ENCODE peak calls at places on chromosomes 12 and 14, in seven cellular contexts. X is mesendoderm, H is IMR-90, F is H1, M is H9, J is neuronal stem cell, P is trophoblast cell. R is an unnamed sample.

GRCh38 chr12:53352331-53353258 is 16.4 kb upstream of the SP7 start:
- DNase-seq in X (peak), H (peak), F (no peak), M (peak), J (peak), P (peak), R (peak)

GRCh38 chr14:51176819-51177218 is 63.2 kb upstream of the TMX1 start:
- DNase-seq in X (no peak), H (no peak), F (no peak), M (no peak), J (no peak), P (no peak), R (no peak)

GRCh38 chr14:100882026-100882967 is 21.2 kb downstream of the RTL1 start:
- DNase-seq in X (no peak), H (no peak), F (no peak), M (no peak), J (no peak), P (no peak), R (no peak)

GRCh38 chr14:104751539-104752337 is 1.2 kb upstream of the SIVA1 start:
- DNase-seq in X (no peak), H (no peak), F (no peak), M (no peak), J (no peak), P (no peak), R (no peak)

GRCh38 chr14:37939442-37940028 is 268.2 kb upstream of the SSTR1 start:
- DNase-seq in X (no peak), H (no peak), F (no peak), M (no peak), J (no peak), P (no peak), R (no peak)

GRCh38 chr12:103924761-103925641 is 5.2 kb upstream of the HSP90B1 start:
- DNase-seq in X (peak), H (peak), F (no peak), M (no peak), J (no peak), P (no peak), R (peak)

GRCh38 chr12:71648537-71648936 is 15.1 kb downstream of the ZFC3H1 start:
- DNase-seq in X (no peak), H (no peak), F (no peak), M (no peak), J (no peak), P (no peak), R (no peak)

GRCh38 chr12:114397978-114398881 is 7.7 kb downstream of the TBX5 start:
- DNase-seq in X (peak), H (peak), F (no peak), M (peak), J (no peak), P (no peak), R (no peak)

GRCh38 chr14:23548351-23549318 is 2.9 kb downstream of the ZFHX2 start:
- DNase-seq in X (peak), H (peak), F (no peak), M (peak), J (no peak), P (no peak), R (no peak)

GRCh38 chr12:68896881-68897540 is 36.0 kb downstream of the CPM start:
- DNase-seq in X (no peak), H (no peak), F (no peak), M (no peak), J (no peak), P (no peak), R (no peak)

GRCh38 chr12:94769040-94769420 is 118.7 kb upstream of the TMCC3 start:
- DNase-seq in X (no peak), H (no peak), F (no peak), M (no peak), J (no peak), P (no peak), R (no peak)

GRCh38 chr12:40691913-40692616 is at the start of gene CNTN1:
- DNase-seq in X (peak), H (peak), F (peak), M (peak), J (peak), P (no peak), R (peak)
- H2BK120ac ChIP-seq in X (no peak), H (no peak), F (no peak), M (no peak), J (peak), P (no peak), R (no peak)

GRCh38 chr12:96824838-96825236 is 82.2 kb upstream of the NEDD1 start:
- DNase-seq in X (no peak), H (no peak), F (no peak), M (no peak), J (no peak), P (no peak), R (no peak)
- H2BK120ac ChIP-seq in X (no peak), H (no peak), F (no peak), M (no peak), J (no peak), P (no peak), R (no peak)

GRCh38 chr14:69241577-69241976 is 18.4 kb upstream of the GALNT16 start:
- DNase-seq in X (no peak), H (no peak), F (no peak), M (no peak), J (no peak), P (no peak), R (no peak)

GRCh38 chr14:69242311-69243224 is 17.4 kb upstream of the GALNT16 start:
- DNase-seq in X (peak), H (peak), F (no peak), M (peak), J (peak), P (peak), R (peak)

GRCh38 chr14:69238883-69239282 is 21.1 kb upstream of the GALNT16 start:
- DNase-seq in X (peak), H (no peak), F (no peak), M (no peak), J (no peak), P (no peak), R (no peak)

GRCh38 chr14:69237584-69237983 is 22.4 kb upstream of the GALNT16 start:
- DNase-seq in X (no peak), H (no peak), F (no peak), M (no peak), J (no peak), P (no peak), R (no peak)

DNA sequence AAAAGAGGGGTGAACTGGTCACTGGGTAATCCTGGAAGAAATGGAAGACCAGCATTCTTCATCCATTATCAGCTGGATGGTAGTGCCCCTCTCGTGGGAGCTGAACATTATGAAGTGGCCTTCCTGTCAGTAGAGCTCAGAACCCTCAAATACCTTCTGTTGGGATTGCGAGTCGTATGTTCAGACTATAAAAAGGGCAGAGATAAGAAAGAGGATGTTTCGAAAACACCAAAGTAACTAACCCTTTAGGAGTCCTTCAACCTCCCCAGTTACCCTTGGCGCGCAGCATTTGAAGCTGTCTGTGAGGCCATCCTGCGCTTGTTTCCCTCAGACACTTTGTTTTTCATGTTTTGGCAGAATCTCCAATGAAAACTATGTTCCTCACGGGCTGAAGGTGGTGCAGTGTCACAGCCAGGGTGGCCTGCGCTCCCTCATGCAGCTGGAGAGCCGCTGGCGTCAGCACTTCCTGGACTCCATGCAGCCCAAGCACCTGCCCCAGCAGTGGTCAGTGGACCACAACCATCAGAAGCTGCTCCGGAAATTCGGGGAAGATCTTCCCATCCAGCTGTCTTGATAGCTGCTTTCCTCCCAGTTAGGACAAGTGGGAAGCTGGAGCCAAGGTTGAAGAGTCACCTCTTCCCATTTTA is 19.3 kb upstream of the GALNT16 start:
- DNase-seq in X (no peak), H (no peak), F (no peak), M (no peak), J (no peak), P (no peak), R (no peak)
- H2BK120ac ChIP-seq in X (no peak), H (no peak), F (no peak), M (no peak), J (no peak), P (no peak), R (no peak)

GRCh38 chr12:1104088-1104800 is 113.2 kb downstream of the ERC1 start:
- DNase-seq in X (no peak), H (no peak), F (no peak), M (no peak), J (no peak), P (no peak), R (no peak)

GRCh38 chr12:1099158-1099557 is 108.1 kb downstream of the ERC1 start:
- DNase-seq in X (no peak), H (no peak), F (no peak), M (no peak), J (no peak), P (no peak), R (no peak)

GRCh38 chr12:1103051-1103450 is 112.0 kb downstream of the ERC1 start:
- DNase-seq in X (no peak), H (no peak), F (no peak), M (no peak), J (no peak), P (no peak), R (no peak)

GRCh38 chr12:1103632-1104031 is 112.6 kb downstream of the ERC1 start:
- DNase-seq in X (no peak), H (no peak), F (no peak), M (no peak), J (no peak), P (no peak), R (no peak)

GRCh38 chr12:1102088-1102487 is 111.1 kb downstream of the ERC1 start:
- DNase-seq in X (no peak), H (no peak), F (no peak), M (no peak), J (no peak), P (no peak), R (no peak)
- H2BK120ac ChIP-seq in X (no peak), H (no peak), F (no peak), M (no peak), J (no peak), P (no peak), R (no peak)

DNA sequence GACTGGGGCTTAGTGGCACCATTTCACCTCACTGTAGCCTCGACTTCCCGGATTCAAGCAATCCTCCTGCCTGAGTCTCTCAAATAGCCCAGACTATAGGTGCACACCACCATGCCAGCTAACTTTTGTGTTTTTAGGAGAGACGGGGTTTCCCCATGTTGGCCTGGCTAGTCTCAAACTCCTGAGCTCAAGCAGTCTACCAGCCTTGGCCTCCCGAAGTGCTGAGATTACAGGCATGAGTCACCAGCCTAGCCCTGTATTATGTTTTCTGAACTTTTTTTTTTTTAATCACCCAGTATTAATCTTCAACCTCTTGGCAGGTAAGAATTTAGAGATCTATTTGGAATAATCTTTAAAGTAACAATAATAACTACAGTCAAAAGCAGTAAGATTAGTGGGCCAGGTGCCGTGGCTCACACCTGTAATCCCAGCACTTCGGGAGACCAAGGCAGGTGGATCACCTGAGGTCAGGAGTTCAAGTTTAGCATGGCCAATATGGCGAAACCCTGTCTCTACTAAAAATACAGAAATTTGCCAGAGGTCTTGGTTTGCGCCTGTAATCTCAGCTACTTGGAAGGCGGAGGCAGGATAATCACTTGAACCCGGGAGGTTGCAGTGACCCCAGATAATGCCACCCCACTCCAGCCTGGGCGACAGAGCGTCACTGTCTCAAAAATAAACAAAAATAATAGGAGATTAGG is 8.6 kb downstream of the NANOG start:
- DNase-seq in X (peak), H (peak), F (no peak), M (no peak), J (no peak), P (no peak), R (peak)
- H2BK120ac ChIP-seq in X (peak), H (no peak), F (peak), M (no peak), J (no peak), P (no peak), R (no peak)

GRCh38 chr12:24738436-24738835 is 210.5 kb downstream of the BCAT1 start:
- DNase-seq in X (no peak), H (peak), F (no peak), M (no peak), J (no peak), P (no peak), R (peak)

GRCh38 chr12:24741216-24741615 is 207.7 kb downstream of the BCAT1 start:
- DNase-seq in X (no peak), H (no peak), F (no peak), M (no peak), J (no peak), P (no peak), R (no peak)

GRCh38 chr12:24742378-24742777 is 206.5 kb downstream of the BCAT1 start:
- DNase-seq in X (peak), H (no peak), F (no peak), M (no peak), J (no peak), P (no peak), R (no peak)

GRCh38 chr12:24743891-24744793 is 204.8 kb downstream of the BCAT1 start:
- DNase-seq in X (peak), H (no peak), F (no peak), M (no peak), J (no peak), P (peak), R (no peak)

DNA sequence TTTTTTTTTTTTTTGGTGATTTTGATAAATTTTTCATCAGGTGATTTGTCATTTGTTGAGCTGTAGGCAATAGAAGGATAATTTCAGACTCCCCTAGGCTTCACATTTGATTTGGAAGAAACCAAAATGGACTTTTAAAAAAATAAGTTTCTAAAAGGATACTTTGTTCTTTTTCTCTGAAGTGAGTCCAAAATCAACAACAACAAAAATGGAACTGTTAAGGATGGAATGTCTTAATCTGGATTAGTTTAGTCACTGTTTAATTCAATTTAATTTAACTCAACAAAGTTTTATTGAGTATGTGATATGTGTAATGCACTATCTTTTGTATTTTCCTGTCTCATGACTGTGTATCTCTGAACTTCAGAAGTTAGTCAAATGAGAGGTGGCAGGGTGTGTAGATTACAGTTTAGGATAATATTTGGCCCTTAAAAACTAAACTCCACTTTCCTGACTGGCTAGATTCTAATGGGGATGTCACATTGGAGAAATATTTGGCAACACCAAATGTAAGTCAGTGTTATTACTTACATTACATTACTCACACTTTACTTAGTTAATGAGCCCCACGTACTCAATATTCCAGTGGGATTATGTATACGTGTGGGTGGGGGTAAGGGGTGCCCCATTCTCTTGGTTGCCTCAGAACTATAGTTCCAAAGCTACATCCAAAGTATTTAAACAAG is 209.7 kb downstream of the BCAT1 start:
- DNase-seq in X (no peak), H (no peak), F (no peak), M (no peak), J (no peak), P (no peak), R (no peak)
- H2BK120ac ChIP-seq in X (no peak), H (no peak), F (no peak), M (no peak), J (no peak), P (no peak), R (no peak)

R was measured in mesenchymal stem cell.